ENCODE peak calls at places on chromosomes 11 and 22, in ten cellular contexts. V, M, P, T, U, N, R, A, K and O are unnamed samples. For H3K4me1 and H3K36me3, the result is how much of the 10 kb centered on the place peaks cover.

GRCh38 chr11:101717621-101718020 is 133.8 kb upstream of the TRPC6 start:
- DNase-seq in U (no peak), K (no peak), R (no peak), N (no peak), V (no peak), P (no peak), A (no peak), T (no peak), M (no peak), O (no peak)

GRCh38 chr11:10488581-10489443 is 33.7 kb downstream of the AMPD3 start:
- DNase-seq in N (no peak), T (no peak), A (no peak), U (peak), V (no peak), R (no peak), K (peak), M (no peak), P (no peak), O (peak)

GRCh38 chr11:22627421-22627820 is 1.8 kb upstream of the FANCF start:
- DNase-seq in A (no peak), K (no peak), N (no peak), T (no peak), M (no peak), U (no peak), P (no peak), V (no peak), R (no peak), O (no peak)

GRCh38 chr11:65423516-65424199 is 1.1 kb downstream of the NEAT1 start:
- DNase-seq in U (peak), V (no peak), T (no peak), A (peak), K (peak), P (no peak), M (peak), R (no peak), N (no peak), O (no peak)

GRCh38 chr11:58286249-58286648 is 18.2 kb upstream of the OR10W1 start:
- DNase-seq in T (no peak), A (no peak), V (no peak), N (no peak), U (no peak), P (no peak), M (peak), K (peak), R (no peak), O (peak)

GRCh38 chr11:17473071-17473744 is 3.4 kb downstream of the ABCC8 start:
- DNase-seq in R (no peak), K (no peak), A (no peak), U (no peak), V (no peak), N (no peak), P (no peak), M (no peak), T (no peak), O (no peak)

GRCh38 chr11:102598272-102598671 is 26.9 kb downstream of the MMP20 start:
- DNase-seq in A (no peak), P (no peak), M (no peak), U (no peak), K (no peak), R (no peak), N (no peak), V (no peak), T (no peak), O (no peak)

GRCh38 chr11:57430946-57431345 is 4.0 kb upstream of the SLC43A3 start:
- DNase-seq in N (no peak), A (no peak), M (no peak), T (no peak), V (no peak), K (no peak), R (no peak), P (no peak), U (no peak), O (no peak)

GRCh38 chr11:65043881-65044501 is 3.0 kb downstream of the SAC3D1 start:
- DNase-seq in M (peak), T (peak), P (peak), K (peak), R (no peak), V (no peak), N (no peak), A (peak), U (no peak), O (no peak)

GRCh38 chr11:68330700-68331337 is 18.4 kb downstream of the LRP5 start:
- DNase-seq in V (no peak), U (no peak), N (no peak), A (no peak), R (no peak), M (no peak), K (no peak), T (peak), P (no peak), O (peak)

GRCh38 chr11:69654660-69655478 is 13.9 kb downstream of the CCND1 start:
- DNase-seq in M (no peak), N (no peak), K (no peak), P (no peak), U (peak), R (no peak), A (no peak), V (no peak), T (no peak), O (peak)

GRCh38 chr11:96125400-96125799 is 201.5 kb upstream of the MTMR2 start:
- DNase-seq in V (no peak), K (no peak), T (no peak), P (no peak), N (no peak), A (no peak), R (no peak), U (no peak), M (no peak), O (no peak)

GRCh38 chr11:134850566-134850965 is 438.5 kb upstream of the B3GAT1 start:
- DNase-seq in R (no peak), A (no peak), T (no peak), N (no peak), P (no peak), M (no peak), U (no peak), V (no peak), K (no peak), O (no peak)

GRCh38 chr11:29963796-29964195 is 53.0 kb downstream of the KCNA4 start:
- DNase-seq in N (no peak), P (no peak), T (no peak), M (no peak), U (no peak), V (no peak), K (no peak), R (no peak), A (no peak), O (no peak)

GRCh38 chr11:2097356-2097997 is 41.7 kb downstream of the IGF2 start:
- DNase-seq in U (no peak), P (peak), M (peak), T (peak), A (peak), K (peak), N (peak), R (no peak), V (no peak), O (no peak)

GRCh38 chr22:37907036-37907954 is 1.2 kb downstream of the MICALL1 start:
- DNase-seq in T (no peak), A (no peak), M (no peak), V (no peak), K (no peak), P (no peak), N (no peak), U (no peak), R (no peak), O (no peak)

GRCh38 chr11:125078516-125079140 is 15.5 kb downstream of the SLC37A2 start:
- DNase-seq in A (no peak), V (no peak), T (no peak), N (no peak), K (no peak), M (no peak), R (no peak), P (peak), U (peak), O (no peak)

GRCh38 chr22:22663861-22664800 is 19.7 kb downstream of the GGTLC2 start:
- DNase-seq in R (no peak), U (no peak), P (no peak), M (no peak), N (no peak), K (no peak), A (no peak), T (no peak), V (no peak), O (no peak)

GRCh38 chr11:65209711-65210360 is 28.1 kb downstream of the CAPN1 start:
- DNase-seq in K (no peak), T (no peak), A (no peak), N (no peak), V (no peak), M (no peak), U (peak), P (no peak), R (no peak), O (peak)

GRCh38 chr11:122197055-122197987 is 81.3 kb upstream of the BLID start:
- DNase-seq in K (no peak), V (no peak), R (peak), M (peak), T (peak), U (peak), P (no peak), A (no peak), N (peak), O (no peak)

GRCh38 chr11:1260023-1260501 is 37.2 kb downstream of the MUC5B start:
- DNase-seq in U (peak), V (no peak), A (no peak), N (no peak), P (no peak), R (no peak), K (peak), M (no peak), T (no peak), O (peak)

GRCh38 chr22:17009640-17010291 is 1.7 kb upstream of the GAB4 start:
- DNase-seq in U (no peak), V (no peak), P (no peak), A (no peak), N (no peak), R (no peak), T (no peak), K (no peak), M (no peak), O (no peak)

GRCh38 chr11:95567685-95568084 is 221.9 kb downstream of the FAM76B start:
- DNase-seq in N (no peak), P (no peak), V (no peak), A (no peak), M (peak), K (no peak), T (no peak), R (no peak), U (no peak), O (no peak)

GRCh38 chr11:64925536-64926449 is 1.3 kb downstream of the PPP2R5B start:
- DNase-seq in N (no peak), A (no peak), U (no peak), V (no peak), M (no peak), K (no peak), R (no peak), T (no peak), P (no peak), O (no peak)

GRCh38 chr11:129061466-129062194 is 119.0 kb upstream of the TP53AIP1 start:
- DNase-seq in N (no peak), T (peak), K (no peak), A (no peak), M (peak), R (no peak), V (no peak), U (peak), P (no peak), O (no peak)

GRCh38 chr11:119222308-119222707 is 16.2 kb downstream of the CBL start:
- DNase-seq in K (no peak), T (no peak), U (no peak), N (no peak), A (no peak), R (no peak), M (peak), V (no peak), P (no peak), O (no peak)

GRCh38 chr11:129778877-129779276 is 36.8 kb upstream of the TMEM45B start:
- DNase-seq in R (no peak), K (no peak), V (no peak), T (no peak), A (no peak), P (no peak), N (no peak), U (no peak), M (no peak), O (peak)

GRCh38 chr11:132535830-132536229 is 996.5 kb downstream of the OPCML start:
- DNase-seq in T (no peak), R (no peak), M (no peak), U (no peak), A (no peak), V (no peak), N (no peak), K (no peak), P (no peak), O (no peak)

GRCh38 chr11:79437981-79438630 is 2.7 kb downstream of the TENM4 start:
- DNase-seq in N (peak), K (no peak), U (no peak), P (no peak), M (peak), T (peak), A (no peak), R (no peak), V (no peak), O (no peak)

GRCh38 chr11:60924110-60924905 is at the start of gene TMEM132A:
- DNase-seq in T (peak), P (peak), U (peak), V (peak), N (peak), M (peak), R (no peak), A (peak), K (peak), O (peak)

GRCh38 chr11:108223449-108224149 is 732 bp downstream of the ATM start:
- DNase-seq in P (no peak), R (no peak), M (peak), T (peak), U (no peak), N (no peak), V (no peak), K (no peak), A (no peak), O (peak)

GRCh38 chr11:22732588-22732987 is 66.2 kb downstream of the GAS2 start:
- DNase-seq in T (no peak), A (no peak), R (no peak), P (no peak), V (no peak), N (no peak), U (no peak), M (no peak), K (no peak), O (no peak)

GRCh38 chr22:44862281-44862680 is 109.9 kb downstream of the ARHGAP8 start:
- DNase-seq in U (no peak), M (no peak), R (no peak), K (no peak), T (no peak), V (no peak), A (no peak), P (no peak), N (no peak), O (no peak)

GRCh38 chr11:36192723-36193619 is 96.3 kb downstream of the COMMD9 start:
- DNase-seq in A (no peak), U (no peak), M (no peak), P (no peak), R (no peak), K (no peak), V (no peak), T (no peak), N (no peak), O (peak)

GRCh38 chr11:104151404-104152204 is 12.3 kb downstream of the PDGFD start:
- DNase-seq in N (no peak), A (no peak), P (no peak), R (no peak), T (no peak), K (no peak), V (no peak), M (peak), U (no peak), O (no peak)

GRCh38 chr11:98101329-98101728 is 919.4 kb upstream of the CNTN5 start:
- DNase-seq in U (no peak), R (no peak), A (no peak), K (no peak), N (no peak), P (no peak), M (no peak), V (no peak), T (no peak), O (no peak)

GRCh38 chr11:85718126-85718943 is 32.3 kb upstream of the CCDC89 start:
- DNase-seq in A (no peak), M (no peak), P (no peak), N (no peak), U (no peak), T (no peak), V (no peak), R (no peak), K (no peak), O (no peak)

DNA sequence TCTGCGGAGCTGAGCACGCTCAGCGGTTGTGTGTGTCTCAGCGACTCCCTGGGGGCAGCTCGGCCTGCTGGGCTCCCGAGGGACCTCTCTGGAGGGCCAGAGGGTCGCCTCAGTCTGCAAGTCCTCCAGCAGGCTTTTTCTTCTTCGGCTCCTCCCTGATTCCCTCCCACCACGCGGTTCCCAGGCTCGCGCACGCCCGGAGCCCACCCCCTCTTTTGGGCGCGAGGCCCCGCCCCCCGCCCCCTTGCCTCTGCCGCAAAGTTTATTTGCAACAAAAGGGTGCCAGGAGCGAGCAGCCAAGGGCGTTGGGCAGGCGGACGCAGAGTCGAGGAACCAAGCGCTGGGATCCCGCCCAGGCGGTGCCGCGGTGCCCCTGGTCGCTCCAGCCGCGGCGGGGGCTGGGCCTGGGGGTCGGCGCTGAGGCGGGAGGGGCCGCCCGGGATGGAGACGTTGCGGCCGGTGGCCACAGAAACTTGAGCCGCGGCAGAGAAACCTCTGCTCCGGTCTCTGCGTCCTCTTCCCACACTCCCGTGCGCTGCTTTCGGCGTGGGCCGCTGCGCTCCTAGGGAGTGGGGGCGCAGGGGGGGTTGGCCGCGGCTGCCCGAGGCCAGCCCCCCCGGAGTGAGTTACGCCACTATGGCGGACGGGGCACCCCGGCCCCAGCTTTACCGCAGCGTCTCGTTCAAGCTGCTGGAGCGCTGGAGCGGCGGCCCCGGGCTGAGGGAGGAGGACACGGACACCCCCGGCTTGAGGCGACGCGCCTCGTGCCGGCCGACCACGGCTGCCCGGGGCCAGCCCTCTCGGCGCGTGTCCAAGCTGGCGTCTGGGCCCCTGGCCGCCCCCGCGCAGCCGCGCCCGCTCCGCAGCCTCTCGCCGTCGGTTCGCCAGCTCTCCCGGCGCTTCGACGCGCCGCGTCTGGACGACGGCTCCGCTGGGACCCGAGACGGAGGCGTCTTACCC is at the start of gene ARHGEF17:
- DNase-seq in N (peak), R (no peak), T (peak), U (peak), A (peak), K (peak), M (peak), P (peak), V (peak), O (no peak)
- H3K4me1 ChIP-seq in N (under half), R (under half), T (under half), U (under half), A (half or more), K (under half), M (under half), P (under half), V (under half), O (under half)

GRCh38 chr11:116434986-116435385 is 337.8 kb downstream of the BUD13 start:
- DNase-seq in U (no peak), N (no peak), R (no peak), V (no peak), T (no peak), A (no peak), P (no peak), K (no peak), M (no peak), O (no peak)
- H3K36me3 ChIP-seq in U (under half), N (under half), R (under half), V (under half), T (under half), A (under half), P (under half), K (under half), M (under half), O (under half)

GRCh38 chr11:34614334-34615113 is 6.4 kb upstream of the EHF start:
- DNase-seq in K (no peak), R (no peak), V (no peak), P (no peak), A (no peak), U (no peak), T (no peak), N (no peak), M (peak), O (no peak)
- H3K4me1 ChIP-seq in K (under half), R (under half), V (under half), P (under half), A (under half), U (under half), T (under half), N (under half), M (under half), O (under half)

DNA sequence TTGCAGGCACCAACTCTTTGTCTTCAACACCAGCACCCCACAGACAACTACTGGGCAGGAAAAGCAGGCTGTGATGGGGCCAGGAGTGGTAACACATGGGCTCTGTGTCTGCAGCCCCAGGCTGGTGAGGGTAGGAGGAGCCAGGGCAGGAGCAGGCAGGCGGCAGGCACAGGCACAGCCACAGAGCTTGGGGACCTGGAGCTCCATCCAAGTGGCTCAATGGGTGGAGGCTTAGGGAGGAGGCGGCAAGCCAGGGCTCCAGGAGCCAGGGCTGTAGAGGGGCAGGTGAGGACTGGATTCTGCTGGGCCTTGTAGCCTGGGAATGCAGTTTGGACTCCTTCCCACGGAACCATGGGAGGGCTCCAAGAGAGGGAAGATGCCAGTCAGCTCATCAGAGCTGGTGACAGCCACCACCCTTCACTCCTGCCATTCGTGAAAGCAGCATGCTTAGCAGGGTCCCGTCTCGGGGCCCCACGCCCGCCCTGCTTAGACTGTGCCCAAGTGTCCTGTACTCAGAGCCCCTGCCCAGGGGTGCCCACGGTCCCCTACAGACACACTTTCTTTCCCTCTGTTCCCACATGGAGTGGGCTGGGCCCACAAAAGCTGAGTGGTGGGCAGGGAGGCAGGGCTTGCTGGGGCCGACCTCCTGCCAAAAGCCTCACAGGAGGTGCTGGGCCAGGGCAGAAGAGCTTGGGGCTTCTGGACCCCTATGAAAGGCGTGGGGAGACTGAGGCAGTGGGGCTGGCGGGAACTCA is 12.4 kb downstream of the TTC38 start:
- DNase-seq in T (no peak), U (no peak), N (no peak), M (no peak), K (no peak), R (no peak), A (no peak), P (no peak), V (no peak), O (no peak)
- H3K36me3 ChIP-seq in T (half or more), U (under half), N (under half), M (under half), K (under half), R (half or more), A (half or more), P (half or more), V (under half), O (under half)

DNA sequence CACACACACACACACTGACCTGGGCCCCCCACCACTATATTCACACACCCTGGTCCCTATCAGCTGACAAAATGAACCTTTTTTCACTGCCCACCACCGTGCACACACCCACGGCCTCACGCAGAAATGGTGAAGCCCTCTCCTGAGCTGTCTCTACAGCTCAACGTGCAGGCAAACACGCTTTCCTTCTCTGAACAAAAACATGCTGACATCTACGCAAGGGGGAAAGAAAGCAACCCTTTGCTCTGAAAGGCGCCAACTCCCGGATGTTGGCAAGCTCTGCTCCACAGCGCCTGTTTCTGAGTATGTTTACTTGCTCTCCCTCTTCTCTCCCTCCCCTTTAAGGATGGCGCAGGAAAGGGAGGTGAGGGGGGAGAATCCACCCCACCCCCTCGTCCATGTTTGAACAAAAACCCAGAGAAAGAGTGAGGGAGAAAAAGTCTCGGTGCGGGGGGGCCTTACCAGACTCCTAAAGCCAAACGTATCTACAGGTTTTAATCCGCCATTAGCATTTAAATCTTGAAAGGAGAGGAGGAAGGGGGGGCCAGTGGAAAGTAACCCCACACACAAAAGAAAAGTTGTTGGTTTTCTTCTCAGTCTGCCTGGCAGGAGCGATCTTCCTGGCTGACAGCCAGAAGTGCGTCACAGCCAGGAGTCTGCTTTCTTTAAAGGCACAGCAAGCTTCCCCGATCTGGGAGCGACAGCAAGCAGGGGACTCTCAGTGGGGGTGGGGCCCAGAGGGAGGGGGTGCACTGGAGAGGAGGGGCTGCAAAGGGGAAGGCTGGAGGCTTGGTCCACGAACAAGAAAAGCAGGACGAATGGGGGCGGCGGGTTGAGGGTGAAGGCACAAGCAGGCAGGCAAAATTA is 39.6 kb downstream of the NUMA1 start:
- DNase-seq in P (peak), A (peak), R (peak), V (peak), N (peak), K (peak), M (peak), T (peak), U (peak), O (peak)
- H3K4me1 ChIP-seq in P (half or more), A (half or more), R (half or more), V (under half), N (under half), K (under half), M (under half), T (under half), U (under half), O (under half)